ENCODE peak calls at places on chromosomes 16 and 17, in six cellular contexts. S is endothelial cell, L is PC-9, O is cardiac fibroblast, V is tibial nerve, Z is right atrium auricular region. K is an unnamed sample.

GRCh38 chr16:56691885-56692284 is 9.6 kb downstream of the MT1X start:
- DNase-seq in S (no peak), L (peak), O (peak), V (no peak), Z (no peak), K (no peak)

GRCh38 chr17:72614871-72615626 is 477.4 kb downstream of the SLC39A11 start:
- DNase-seq in S (no peak), L (no peak), O (peak), V (no peak), Z (no peak), K (no peak)

GRCh38 chr16:70778901-70779309 is 22.1 kb downstream of the VAC14 start:
- DNase-seq in S (peak), L (peak), O (peak), V (peak), Z (peak), K (no peak)

GRCh38 chr17:80364091-80364691 is 50.8 kb upstream of the ENDOV start:
- DNase-seq in S (no peak), L (peak), O (no peak), V (no peak), Z (no peak), K (peak)

GRCh38 chr17:32350662-32351418 is 883 bp downstream of the ZNF207 start:
- DNase-seq in S (peak), L (peak), O (peak), V (peak), Z (no peak), K (no peak)

GRCh38 chr17:16573466-16573865 is 4.5 kb upstream of the ZNF287 start:
- DNase-seq in S (no peak), L (no peak), O (no peak), V (no peak), Z (no peak), K (no peak)

GRCh38 chr16:75218256-75219076 is at the start of gene CTRB1:
- DNase-seq in S (no peak), L (no peak), O (no peak), V (no peak), Z (no peak), K (no peak)

GRCh38 chr17:75864448-75864871 is 9.3 kb upstream of the WBP2 start:
- DNase-seq in S (no peak), L (no peak), O (peak), V (peak), Z (peak), K (no peak)

GRCh38 chr17:27430882-27431491 is 25.3 kb upstream of the KSR1 start:
- DNase-seq in S (peak), L (peak), O (peak), V (no peak), Z (no peak), K (peak)
- TF ChIP-seq CTCF in S (peak), L (peak), O (peak), V (peak), Z (peak), K (peak)

GRCh38 chr16:80120899-80121521 is 419.8 kb upstream of the DYNLRB2 start:
- DNase-seq in S (no peak), L (no peak), O (no peak), V (no peak), Z (no peak), K (no peak)
- TF ChIP-seq CTCF in S (no peak), L (no peak), O (no peak), V (no peak), Z (no peak), K (no peak)

GRCh38 chr16:84141143-84141670 is 3.8 kb downstream of the HSDL1 start:
- DNase-seq in S (no peak), L (no peak), O (no peak), V (no peak), Z (no peak), K (peak)
- TF ChIP-seq CTCF in S (no peak), L (peak), O (no peak), V (no peak), Z (no peak), K (peak)

DNA sequence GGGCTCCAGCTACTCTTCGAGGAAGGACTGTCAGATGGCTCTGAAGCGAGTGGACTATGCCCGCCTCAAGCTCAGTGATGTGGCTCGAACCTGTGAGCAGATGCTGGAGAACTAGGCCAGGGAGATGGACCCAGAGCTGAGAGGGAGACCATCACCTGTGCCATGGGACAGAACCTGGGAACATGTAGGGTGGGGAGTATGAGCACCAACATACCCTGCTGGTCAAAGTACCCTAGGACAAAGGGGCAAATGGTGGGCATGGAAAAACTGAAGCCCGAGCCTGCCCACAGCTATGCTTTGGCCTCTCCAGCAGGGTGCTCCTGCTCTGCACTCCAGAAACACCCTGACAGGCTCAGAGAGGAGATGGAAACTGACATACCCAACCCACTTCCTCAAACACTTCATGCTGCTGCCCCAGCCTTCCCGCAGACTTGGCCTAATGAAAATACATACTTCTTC is 1.9 kb downstream of the MED11 start:
- DNase-seq in S (no peak), L (no peak), O (no peak), V (no peak), Z (no peak), K (no peak)
- TF ChIP-seq CTCF in S (peak), L (no peak), O (peak), V (no peak), Z (no peak), K (no peak)

GRCh38 chr16:9647981-9648701 is 534.1 kb downstream of the GRIN2A start:
- DNase-seq in S (peak), L (no peak), O (peak), V (peak), Z (no peak), K (no peak)

GRCh38 chr16:9644258-9644657 is 538.0 kb downstream of the GRIN2A start:
- DNase-seq in S (no peak), L (no peak), O (no peak), V (no peak), Z (no peak), K (no peak)

GRCh38 chr16:9650284-9650683 is 531.9 kb downstream of the GRIN2A start:
- DNase-seq in S (no peak), L (no peak), O (no peak), V (no peak), Z (no peak), K (no peak)

DNA sequence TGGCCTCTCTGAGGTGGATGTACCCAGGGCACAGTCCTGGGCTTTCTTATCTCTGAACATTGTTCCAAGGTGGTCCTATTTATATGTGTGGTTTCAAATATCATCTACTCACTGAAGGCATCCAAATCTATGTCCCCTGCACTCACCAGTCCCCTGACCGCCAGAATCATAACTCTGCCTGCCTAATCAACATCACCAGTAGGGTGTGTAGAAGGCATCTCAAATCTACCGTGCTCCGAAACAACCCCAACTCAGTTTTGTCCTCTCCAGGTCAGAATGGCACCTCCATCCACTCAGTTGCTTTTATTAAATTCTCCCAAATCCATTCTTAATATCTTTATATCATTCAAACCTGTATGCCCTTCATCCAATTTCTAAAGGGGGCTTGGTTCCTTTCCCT is 536.3 kb downstream of the GRIN2A start:
- DNase-seq in S (no peak), L (no peak), O (no peak), V (no peak), Z (no peak), K (no peak)
- TF ChIP-seq CTCF in S (no peak), L (no peak), O (no peak), V (no peak), Z (peak), K (no peak)

GRCh38 chr16:86018487-86018886 is 119.5 kb downstream of the IRF8 start:
- DNase-seq in S (no peak), L (no peak), O (peak), V (peak), Z (peak), K (no peak)

GRCh38 chr16:86016201-86016965 is 117.4 kb downstream of the IRF8 start:
- DNase-seq in S (peak), L (peak), O (peak), V (peak), Z (no peak), K (peak)

GRCh38 chr16:86020971-86021370 is 122.0 kb downstream of the IRF8 start:
- DNase-seq in S (no peak), L (no peak), O (no peak), V (no peak), Z (no peak), K (no peak)

GRCh38 chr16:86022381-86022960 is 123.5 kb downstream of the IRF8 start:
- DNase-seq in S (no peak), L (no peak), O (no peak), V (no peak), Z (no peak), K (no peak)

DNA sequence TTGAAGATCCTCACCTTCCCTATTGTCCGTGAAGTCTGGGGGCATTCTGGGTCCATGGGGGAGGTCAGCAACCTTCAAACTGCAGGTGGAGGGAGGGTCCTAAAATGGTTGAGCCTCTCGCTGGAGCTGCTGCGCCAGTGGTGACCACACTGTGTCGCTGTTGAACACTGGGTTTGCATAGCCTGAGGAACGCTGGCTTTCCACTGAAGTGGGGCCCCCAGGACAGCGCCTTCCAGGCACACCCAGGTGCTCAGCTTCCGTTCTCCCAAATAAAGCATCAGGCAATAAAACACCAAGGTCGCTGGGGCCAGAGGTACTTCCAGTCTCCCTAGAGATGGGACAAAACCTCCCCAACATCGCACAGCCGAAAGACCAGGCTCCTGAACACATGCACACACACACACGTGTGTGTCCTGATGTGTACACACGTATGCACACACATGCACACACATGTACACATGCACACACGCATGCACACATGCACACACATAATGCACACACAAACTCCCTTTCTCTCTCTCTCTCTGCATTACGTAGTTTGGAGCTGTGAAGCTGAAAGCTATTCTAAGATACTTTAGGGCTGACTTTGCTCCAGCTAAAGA is 120.6 kb downstream of the IRF8 start:
- DNase-seq in S (peak), L (no peak), O (no peak), V (no peak), Z (no peak), K (peak)
- TF ChIP-seq CTCF in S (peak), L (peak), O (peak), V (no peak), Z (no peak), K (peak)

K was measured in glutamatergic neuron.